ENCODE peak calls at places on chromosomes 13 and 19, in five cellular contexts. R is IMR-90, Q is Caco-2, F is astrocyte of the spinal cord, I is right atrium auricular region. O is an unnamed sample.

GRCh38 chr13:112742583-112742982 is 52.7 kb downstream of the ATP11A start:
- DNase-seq in R (no peak), Q (no peak), F (no peak), I (no peak), O (no peak)

GRCh38 chr19:51742736-51743288 is 8.9 kb downstream of the FPR1 start:
- DNase-seq in R (no peak), Q (no peak), F (peak), I (no peak), O (no peak)

GRCh38 chr19:10797541-10798256 is 38.3 kb downstream of the TMED1 start:
- DNase-seq in R (no peak), Q (no peak), F (no peak), I (no peak), O (no peak)

GRCh38 chr13:50626031-50626643 is 217.4 kb downstream of the DLEU7 start:
- DNase-seq in R (no peak), Q (no peak), F (peak), I (no peak), O (no peak)

GRCh38 chr13:27296496-27296895 is 25.9 kb downstream of the RASL11A start:
- DNase-seq in R (no peak), Q (no peak), F (peak), I (peak), O (no peak)

GRCh38 chr13:71789952-71790351 is 77.1 kb downstream of the DACH1 start:
- DNase-seq in R (no peak), Q (no peak), F (peak), I (no peak), O (no peak)

GRCh38 chr13:81610613-81611012 is 1269.7 kb upstream of the SPRY2 start:
- DNase-seq in R (no peak), Q (no peak), F (no peak), I (no peak), O (no peak)

GRCh38 chr19:12789904-12790619 is 1.2 kb upstream of the JUNB start:
- DNase-seq in R (peak), Q (peak), F (peak), I (peak), O (peak)

GRCh38 chr13:79941752-79942151 is 399.2 kb downstream of the SPRY2 start:
- DNase-seq in R (no peak), Q (no peak), F (no peak), I (no peak), O (no peak)

GRCh38 chr19:18715416-18715815 is 31.9 kb downstream of the CRTC1 start:
- DNase-seq in R (no peak), Q (no peak), F (no peak), I (no peak), O (no peak)

GRCh38 chr13:32136061-32136460 is 104.5 kb downstream of the FRY start:
- DNase-seq in R (no peak), Q (no peak), F (no peak), I (no peak), O (no peak)

GRCh38 chr13:50140153-50140552 is 124.9 kb downstream of the KCNRG start:
- DNase-seq in R (no peak), Q (no peak), F (no peak), I (no peak), O (no peak)

GRCh38 chr13:26300140-26300539 is 46.2 kb downstream of the CDK8 start:
- DNase-seq in R (peak), Q (no peak), F (peak), I (no peak), O (no peak)

GRCh38 chr19:22532388-22533310 is 101.5 kb upstream of the ZNF492 start:
- DNase-seq in R (no peak), Q (no peak), F (no peak), I (peak), O (no peak)

GRCh38 chr19:10624585-10624984 is 768 bp upstream of the SLC44A2 start:
- DNase-seq in R (no peak), Q (no peak), F (no peak), I (no peak), O (no peak)

GRCh38 chr13:109787135-109787954 is 962 bp upstream of the IRS2 start:
- DNase-seq in R (peak), Q (no peak), F (peak), I (no peak), O (peak)

GRCh38 chr13:110965038-110965754 is 50.3 kb upstream of the ANKRD10 start:
- DNase-seq in R (peak), Q (no peak), F (peak), I (no peak), O (no peak)

GRCh38 chr19:2385053-2385721 is 25.1 kb downstream of the TMPRSS9 start:
- DNase-seq in R (peak), Q (peak), F (peak), I (no peak), O (peak)

GRCh38 chr19:37931941-37932655 is 25.1 kb downstream of the SIPA1L3 start:
- DNase-seq in R (peak), Q (peak), F (peak), I (peak), O (peak)

GRCh38 chr19:12872941-12873890 is 8.0 kb downstream of the DNASE2 start:
- DNase-seq in R (peak), Q (peak), F (peak), I (no peak), O (peak)

GRCh38 chr13:24161010-24161775 is 673 bp downstream of the SPATA13 start:
- DNase-seq in R (no peak), Q (peak), F (peak), I (no peak), O (peak)

GRCh38 chr13:46622918-46623256 is 69.9 kb downstream of the LRCH1 start:
- DNase-seq in R (peak), Q (no peak), F (peak), I (no peak), O (no peak)

GRCh38 chr13:38350114-38350617 is 515 bp downstream of the UFM1 start:
- DNase-seq in R (peak), Q (peak), F (no peak), I (peak), O (peak)

GRCh38 chr19:2775556-2776430 is 7.3 kb downstream of the SGTA start:
- DNase-seq in R (peak), Q (no peak), F (peak), I (peak), O (no peak)

GRCh38 chr19:40662925-40663711 is 27.3 kb downstream of the NUMBL start:
- DNase-seq in R (peak), Q (peak), F (peak), I (peak), O (peak)

GRCh38 chr13:99995503-99996176 is 14.1 kb downstream of the ZIC2 start:
- DNase-seq in R (no peak), Q (no peak), F (peak), I (no peak), O (peak)

GRCh38 chr19:2573916-2574315 is 98.0 kb downstream of the GADD45B start:
- DNase-seq in R (no peak), Q (no peak), F (no peak), I (no peak), O (no peak)

GRCh38 chr13:63696055-63696454 is 2280.4 kb upstream of the PCDH20 start:
- DNase-seq in R (peak), Q (no peak), F (peak), I (no peak), O (no peak)

GRCh38 chr13:103517768-103518102 is 451.5 kb upstream of the SLC10A2 start:
- DNase-seq in R (no peak), Q (no peak), F (no peak), I (no peak), O (no peak)

GRCh38 chr19:42563352-42564210 is 31.1 kb downstream of the CEACAM8 start:
- DNase-seq in R (peak), Q (peak), F (peak), I (peak), O (peak)

GRCh38 chr19:4326837-4327251 is 11.8 kb downstream of the STAP2 start:
- DNase-seq in R (no peak), Q (no peak), F (no peak), I (no peak), O (peak)

GRCh38 chr19:4326215-4326836 is 12.3 kb downstream of the STAP2 start:
- DNase-seq in R (no peak), Q (no peak), F (no peak), I (no peak), O (no peak)

GRCh38 chr19:4328243-4328990 is 10.2 kb downstream of the STAP2 start:
- DNase-seq in R (peak), Q (peak), F (peak), I (peak), O (peak)

GRCh38 chr19:4327252-4327876 is 11.3 kb downstream of the STAP2 start:
- DNase-seq in R (peak), Q (peak), F (peak), I (peak), O (peak)

DNA sequence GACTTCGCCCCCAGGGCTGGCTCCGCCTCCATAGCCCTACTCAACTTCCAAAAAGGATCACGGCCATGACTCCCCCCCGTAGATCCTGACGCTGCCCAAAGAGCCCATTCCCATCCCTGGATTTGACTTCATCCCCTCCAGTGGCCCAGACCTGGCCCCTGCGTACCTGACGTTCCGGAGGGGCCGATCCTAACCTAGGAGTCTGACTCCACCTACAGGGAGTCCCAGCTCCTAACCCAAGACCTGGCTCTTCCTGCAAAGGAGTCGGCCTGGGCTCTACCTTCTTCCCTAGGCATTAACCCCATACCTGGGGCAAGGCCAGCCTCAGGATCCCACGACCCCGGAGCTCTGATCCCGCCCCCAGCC is 10.8 kb downstream of the STAP2 start:
- DNase-seq in R (no peak), Q (no peak), F (no peak), I (no peak), O (no peak)
- H3K4me3 ChIP-seq in R (peak), Q (no peak), F (peak), I (peak), O (peak)

DNA sequence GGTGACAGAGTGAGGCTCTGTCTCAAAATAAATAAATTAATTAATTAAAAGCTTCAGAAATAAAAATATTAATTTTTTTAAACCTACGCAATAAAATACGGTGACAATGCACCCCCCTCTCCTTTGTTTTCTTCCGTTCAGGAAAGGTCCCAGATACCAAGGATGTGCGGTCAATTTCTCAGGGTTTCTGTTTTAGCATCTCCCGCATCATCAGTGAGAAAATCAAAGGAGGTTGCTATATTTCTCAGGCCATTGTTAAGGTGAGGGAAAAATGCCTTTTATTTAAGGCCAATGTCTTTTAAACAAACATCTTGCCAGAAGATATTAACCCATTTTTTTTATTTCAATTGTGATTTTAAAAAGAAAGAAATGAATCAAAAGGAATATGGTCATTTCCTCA is 111.7 kb downstream of the INSR start:
- DNase-seq in R (no peak), Q (no peak), F (no peak), I (no peak), O (no peak)
- H3K4me3 ChIP-seq in R (no peak), Q (no peak), F (no peak), I (no peak), O (no peak)

GRCh38 chr19:6076675-6077463 is 33.4 kb downstream of the RFX2 start:
- DNase-seq in R (peak), Q (no peak), F (peak), I (no peak), O (no peak)
- H3K4me3 ChIP-seq in R (no peak), Q (no peak), F (no peak), I (no peak), O (no peak)

GRCh38 chr19:39251081-39251480 is 2.4 kb upstream of the IFNL4 start:
- DNase-seq in R (no peak), Q (no peak), F (no peak), I (no peak), O (no peak)

GRCh38 chr19:39247701-39248664 is 673 bp downstream of the IFNL4 start:
- DNase-seq in R (no peak), Q (no peak), F (no peak), I (no peak), O (peak)

GRCh38 chr19:39252458-39252857 is 3.8 kb upstream of the IFNL4 start:
- DNase-seq in R (no peak), Q (no peak), F (no peak), I (no peak), O (no peak)

GRCh38 chr19:39246951-39247669 is 1.5 kb downstream of the IFNL4 start:
- DNase-seq in R (no peak), Q (no peak), F (no peak), I (no peak), O (peak)

DNA sequence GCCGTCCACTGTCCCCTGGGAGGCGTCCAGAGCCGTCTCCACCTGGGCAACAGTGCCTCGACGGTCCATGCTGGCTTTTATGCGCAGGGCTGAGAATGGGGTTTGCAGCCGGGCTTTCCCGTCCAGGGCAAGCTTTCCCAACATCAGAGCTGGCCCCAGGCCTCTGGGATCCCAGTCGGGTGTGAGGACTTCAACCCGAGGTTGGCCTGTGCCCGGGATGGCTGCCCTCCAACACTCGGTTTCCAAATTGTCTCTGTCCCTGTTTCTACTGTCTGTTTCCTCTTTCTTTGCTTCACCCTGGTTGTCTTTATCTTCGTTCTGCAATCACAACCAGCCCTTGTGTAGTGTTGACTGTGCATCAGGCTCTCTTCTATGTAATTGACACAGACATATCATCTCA is at the start of gene IFNL4:
- DNase-seq in R (no peak), Q (no peak), F (no peak), I (no peak), O (no peak)
- H3K4me3 ChIP-seq in R (no peak), Q (no peak), F (no peak), I (peak), O (peak)

GRCh38 chr13:51816604-51817254 is 12.8 kb upstream of the DHRS12 start:
- DNase-seq in R (no peak), Q (no peak), F (no peak), I (no peak), O (no peak)
- H3K4me3 ChIP-seq in R (no peak), Q (no peak), F (no peak), I (no peak), O (no peak)

DNA sequence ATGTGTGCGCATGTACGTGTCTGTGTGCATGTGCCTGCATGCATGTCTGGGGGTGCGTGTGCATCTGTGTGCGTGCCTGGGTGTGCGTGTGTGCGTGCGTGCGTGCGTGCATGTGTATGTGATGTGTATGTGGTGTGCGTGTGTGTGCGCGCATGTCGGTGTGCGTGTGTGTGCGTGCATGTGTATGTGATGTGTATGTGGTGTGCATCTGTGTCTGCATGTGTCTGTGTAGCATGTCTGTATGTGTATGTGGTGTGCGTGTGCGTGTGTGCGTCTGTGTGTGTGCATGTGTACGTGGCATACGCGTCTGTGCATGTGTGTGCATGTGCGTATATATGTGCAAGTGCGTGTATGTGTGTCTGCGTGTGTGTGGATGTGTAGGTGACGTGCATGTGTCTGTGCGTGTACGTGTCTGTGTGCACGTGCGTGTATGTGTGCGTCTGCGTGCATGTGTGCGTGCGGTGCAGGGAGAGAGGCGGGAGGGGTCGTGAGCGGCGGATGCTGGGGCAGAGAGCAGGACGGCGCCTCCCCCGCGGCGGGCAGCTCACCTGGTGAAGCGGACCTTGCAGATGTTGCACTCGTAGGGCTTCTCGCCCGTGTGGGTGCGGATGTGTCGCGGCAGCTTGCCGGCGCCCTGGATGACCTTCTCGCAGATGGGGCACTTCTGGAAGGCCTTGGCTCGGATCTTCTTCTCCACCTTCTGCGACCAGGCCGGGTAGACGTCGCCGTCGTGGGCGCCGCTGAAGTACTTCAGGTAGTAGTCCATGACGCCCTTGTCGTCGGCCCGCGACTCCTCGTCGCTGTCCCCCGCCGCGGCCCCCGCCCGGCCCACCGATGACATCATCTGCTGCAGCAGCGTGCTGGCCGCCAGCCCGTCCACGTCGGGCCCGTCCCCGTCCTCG is 13.0 kb downstream of the ZBTB7A start:
- DNase-seq in R (no peak), Q (no peak), F (no peak), I (no peak), O (no peak)
- H3K4me3 ChIP-seq in R (no peak), Q (no peak), F (no peak), I (no peak), O (no peak)

GRCh38 chr19:58009301-58009665 is 6.7 kb upstream of the ZNF606 start:
- DNase-seq in R (no peak), Q (no peak), F (no peak), I (no peak), O (no peak)
- H3K4me3 ChIP-seq in R (peak), Q (peak), F (peak), I (peak), O (peak)

GRCh38 chr19:54127688-54128440 is 9.7 kb upstream of the CNOT3 start:
- DNase-seq in R (no peak), Q (no peak), F (no peak), I (no peak), O (no peak)

GRCh38 chr19:54121259-54121658 is 5.7 kb downstream of the PRPF31 start:
- DNase-seq in R (no peak), Q (no peak), F (no peak), I (no peak), O (no peak)

GRCh38 chr19:54125713-54126112 is 10.2 kb downstream of the PRPF31 start:
- DNase-seq in R (no peak), Q (no peak), F (no peak), I (no peak), O (no peak)

GRCh38 chr19:54123682-54124081 is 8.1 kb downstream of the PRPF31 start:
- DNase-seq in R (no peak), Q (no peak), F (no peak), I (no peak), O (no peak)

GRCh38 chr19:54124393-54124792 is 8.8 kb downstream of the PRPF31 start:
- DNase-seq in R (no peak), Q (no peak), F (no peak), I (no peak), O (no peak)
- H3K4me3 ChIP-seq in R (no peak), Q (no peak), F (no peak), I (no peak), O (no peak)